ENCODE peak calls at places on chromosome 17, in ten cellular contexts. M, G, T, D, V, Z, F, O, N and I are unnamed samples.

GRCh38 chr17:2749058-2749783 is at the start of gene CCDC92B:
- DNase-seq in M (no peak), G (no peak), T (no peak), D (no peak), V (no peak), Z (no peak), F (no peak), O (no peak), N (peak; percentile 98), I (no peak)

GRCh38 chr17:32491371-32492280 is 4.8 kb downstream of the CDK5R1 start:
- DNase-seq in M (no peak), G (no peak), T (no peak), D (peak; percentile 42), V (no peak), Z (no peak), F (no peak), O (no peak), N (peak; percentile 47), I (no peak)

GRCh38 chr17:2782030-2782429 is 14.2 kb upstream of the RAP1GAP2 start:
- DNase-seq in M (no peak), G (peak; percentile 41), T (no peak), D (no peak), V (no peak), Z (no peak), F (no peak), O (peak; percentile 17), N (no peak), I (no peak)

GRCh38 chr17:2192367-2193028 is 111.1 kb downstream of the SMG6 start:
- DNase-seq in M (no peak), G (peak; percentile 76), T (no peak), D (peak; percentile 87), V (no peak), Z (no peak), F (no peak), O (peak; percentile 95), N (peak; percentile 30), I (no peak)

GRCh38 chr17:79747508-79748295 is 17.0 kb downstream of the ENPP7 start:
- DNase-seq in M (no peak), G (no peak), T (no peak), D (no peak), V (no peak), Z (no peak), F (no peak), O (no peak), N (peak; percentile 81), I (no peak)

GRCh38 chr17:31597646-31598387 is 206.3 kb downstream of the RAB11FIP4 start:
- DNase-seq in M (no peak), G (no peak), T (no peak), D (no peak), V (no peak), Z (no peak), F (no peak), O (no peak), N (no peak), I (no peak)

GRCh38 chr17:79902146-79902791 is 63.0 kb upstream of the CBX4 start:
- DNase-seq in M (no peak), G (no peak), T (no peak), D (no peak), V (no peak), Z (no peak), F (no peak), O (no peak), N (no peak), I (no peak)

GRCh38 chr17:64457156-64457555 is 8.2 kb downstream of the MILR1 start:
- DNase-seq in M (no peak), G (no peak), T (peak; percentile 12), D (peak; percentile 11), V (no peak), Z (no peak), F (no peak), O (no peak), N (no peak), I (no peak)

GRCh38 chr17:70254735-70255460 is 85.6 kb downstream of the KCNJ2 start:
- DNase-seq in M (no peak), G (no peak), T (no peak), D (no peak), V (no peak), Z (no peak), F (no peak), O (no peak), N (no peak), I (no peak)

GRCh38 chr17:1107777-1108559 is 71.8 kb downstream of the ABR start:
- DNase-seq in M (peak; percentile 47), G (no peak), T (no peak), D (no peak), V (no peak), Z (no peak), F (no peak), O (peak; percentile 43), N (no peak), I (no peak)

GRCh38 chr17:348692-349425 is 3.7 kb downstream of the RPH3AL start:
- DNase-seq in M (no peak), G (peak; percentile 93), T (no peak), D (no peak), V (peak; percentile 63), Z (no peak), F (peak; percentile 70), O (no peak), N (no peak), I (no peak)

GRCh38 chr17:57257911-57258885 is 1.9 kb downstream of the MSI2 start:
- DNase-seq in M (no peak), G (no peak), T (no peak), D (no peak), V (no peak), Z (no peak), F (no peak), O (no peak), N (no peak), I (no peak)

DNA sequence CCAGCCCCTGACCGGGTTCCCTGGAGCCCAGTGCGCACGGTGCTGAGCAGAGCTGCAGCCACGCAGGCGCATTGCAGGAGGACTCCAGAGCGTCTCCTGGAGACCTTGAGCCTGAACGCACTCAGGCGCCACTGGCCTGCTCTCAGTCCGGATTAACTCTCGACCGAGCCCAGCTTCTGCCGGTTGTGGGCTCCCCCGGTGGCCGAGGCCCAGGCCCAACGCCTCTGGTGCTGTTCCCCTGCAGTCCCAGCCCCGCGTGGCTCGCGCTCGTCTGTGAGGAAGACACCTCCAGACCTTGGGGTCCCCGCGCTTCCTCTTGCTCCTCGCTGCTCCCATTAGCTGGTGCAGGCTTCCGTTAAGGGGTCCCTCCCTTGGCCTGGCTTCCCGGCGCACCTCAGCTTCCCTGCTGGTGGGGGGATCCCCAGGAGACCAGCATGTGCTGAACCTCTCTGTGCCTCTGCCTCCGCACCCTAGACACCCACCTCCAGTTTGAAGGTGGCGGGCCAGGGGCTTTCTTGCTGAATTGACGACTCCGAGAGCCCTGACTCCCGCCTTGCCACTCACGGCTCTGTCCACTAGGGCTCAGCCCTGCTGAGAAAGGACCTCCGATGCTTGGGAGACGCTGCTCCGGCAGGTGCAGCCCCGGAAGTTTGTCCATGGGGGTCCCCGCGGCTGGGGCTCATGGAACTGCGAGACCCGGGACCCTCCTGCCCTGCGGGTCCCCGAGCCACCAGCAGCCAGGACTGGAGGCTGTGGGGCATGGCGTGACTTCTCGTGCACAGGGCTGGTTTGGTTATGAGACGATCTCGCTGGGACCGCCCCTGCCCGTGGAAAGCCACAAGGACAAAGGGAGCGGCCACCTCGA is 7.8 kb downstream of the CHMP6 start:
- DNase-seq in M (no peak), G (no peak), T (no peak), D (no peak), V (no peak), Z (no peak), F (no peak), O (no peak), N (peak; percentile 41), I (no peak)
- TF ChIP-seq CTCF in M (no peak), G (no peak), T (no peak), D (no peak), V (no peak), Z (no peak), F (no peak), O (no peak), N (no peak), I (no peak)

GRCh38 chr17:48244121-48244711 is 136.7 kb downstream of the SNX11 start:
- DNase-seq in M (no peak), G (peak; percentile 92), T (no peak), D (peak; percentile 24), V (no peak), Z (no peak), F (no peak), O (peak; percentile 51), N (no peak), I (no peak)
- TF ChIP-seq CTCF in M (no peak), G (no peak), T (no peak), D (no peak), V (no peak), Z (no peak), F (no peak), O (no peak), N (no peak), I (no peak)

GRCh38 chr17:28879886-28880571 is 17.5 kb downstream of the FLOT2 start:
- DNase-seq in M (no peak), G (no peak), T (no peak), D (no peak), V (no peak), Z (no peak), F (no peak), O (no peak), N (no peak), I (no peak)

GRCh38 chr17:28880572-28880945 is 17.0 kb downstream of the FLOT2 start:
- DNase-seq in M (no peak), G (no peak), T (no peak), D (no peak), V (no peak), Z (no peak), F (no peak), O (no peak), N (no peak), I (no peak)

GRCh38 chr17:28881533-28882056 is 15.9 kb downstream of the FLOT2 start:
- DNase-seq in M (no peak), G (no peak), T (no peak), D (no peak), V (no peak), Z (no peak), F (no peak), O (no peak), N (no peak), I (no peak)

GRCh38 chr17:28878158-28878910 is 19.2 kb downstream of the FLOT2 start:
- DNase-seq in M (no peak), G (no peak), T (no peak), D (no peak), V (no peak), Z (no peak), F (no peak), O (no peak), N (no peak), I (no peak)

GRCh38 chr17:28878981-28879380 is 18.6 kb downstream of the FLOT2 start:
- DNase-seq in M (no peak), G (peak; percentile 81), T (no peak), D (peak; percentile 75), V (no peak), Z (no peak), F (no peak), O (peak; percentile 30), N (peak; percentile 52), I (no peak)
- TF ChIP-seq CTCF in M (no peak), G (peak; percentile 48), T (peak; percentile 63), D (peak; percentile 47), V (no peak), Z (peak; percentile 58), F (no peak), O (peak; percentile 65), N (peak; percentile 52), I (no peak)

DNA sequence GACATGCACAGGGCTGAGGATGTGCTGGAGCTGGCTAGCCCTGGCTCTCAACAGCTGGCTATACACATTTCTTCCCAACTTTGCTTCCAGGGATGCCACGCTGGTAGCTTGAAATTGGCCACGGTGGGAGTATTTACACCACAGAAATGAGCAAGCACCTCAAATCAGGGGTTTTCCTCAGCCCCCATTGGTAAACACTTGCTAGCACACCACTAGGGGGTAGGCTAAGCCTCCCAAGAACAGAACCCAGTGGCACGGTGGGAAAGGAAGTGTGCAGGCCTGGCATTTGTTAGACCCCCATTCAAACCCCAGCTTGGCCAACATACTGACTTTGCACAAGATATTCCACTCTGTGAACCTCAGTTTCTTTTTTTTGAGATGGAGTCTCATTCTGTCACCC is 12.9 kb downstream of the DRC3 start:
- DNase-seq in M (no peak), G (peak; percentile 29), T (no peak), D (peak; percentile 44), V (no peak), Z (no peak), F (no peak), O (no peak), N (peak; percentile 54), I (no peak)
- TF ChIP-seq CTCF in M (no peak), G (peak; percentile 28), T (peak; percentile 15), D (peak; percentile 46), V (no peak), Z (no peak), F (no peak), O (peak; percentile 70), N (peak; percentile 46), I (no peak)